ENCODE peak calls at places on chromosomes 1 and 21, in four cellular contexts. G is HS-27A; U is activated CD4-positive, alpha-beta T cell treated with anti-CD3 and anti-CD28 coated beads, Interleukin-2, amount 10 ng/mL, durations not matched to agents 7 days and 5 days; R is NCI-H774. C is an unnamed sample.

GRCh38 chr1:5720936-5721335 is 271.3 kb downstream of the NPHP4 start:
- DNase-seq in R (no peak), G (no peak), U (no peak), C (no peak)

GRCh38 chr1:223007250-223007649 is 135.8 kb downstream of the TLR5 start:
- DNase-seq in U (no peak), G (no peak), R (no peak), C (no peak)

GRCh38 chr1:93437976-93438605 is 9.8 kb upstream of the FNBP1L start:
- DNase-seq in G (no peak), R (peak; percentile 29), U (no peak), C (peak; percentile 14)

GRCh38 chr21:14096577-14096976 is 114.2 kb downstream of the LIPI start:
- DNase-seq in G (no peak), R (no peak), U (no peak), C (no peak)

GRCh38 chr1:219124163-219124562 is 49.5 kb upstream of the LYPLAL1 start:
- DNase-seq in R (no peak), U (no peak), G (no peak), C (no peak)

GRCh38 chr1:221991221-221991620 is 249.3 kb upstream of the DUSP10 start:
- DNase-seq in R (no peak), G (no peak), U (no peak), C (no peak)

GRCh38 chr1:237183963-237184540 is 142.1 kb downstream of the RYR2 start:
- DNase-seq in G (no peak), R (no peak), U (no peak), C (no peak)

GRCh38 chr1:6523566-6523965 is 30.7 kb downstream of the NOL9 start:
- DNase-seq in G (no peak), U (no peak), R (no peak), C (no peak)